ENCODE peak calls at places on chromosomes 5 and 9, in four cellular contexts. N, R, K and O are unnamed samples.
A peak's percentile ranks its signal among the peaks of the same experiment; 100 is the strongest.

GRCh38 chr5:113005454-113005853 is 28.9 kb downstream of the DCP2 start:
- DNase-seq in N (no peak), K (no peak), R (peak; percentile 33), O (no peak)

GRCh38 chr5:115098041-115098702 is 71.5 kb downstream of the TRIM36 start:
- DNase-seq in N (peak; percentile 13), R (peak; percentile 62), K (peak; percentile 2), O (no peak)

GRCh38 chr5:1343315-1343751 is 1.6 kb downstream of the CLPTM1L start:
- DNase-seq in K (no peak), R (peak; percentile 36), N (no peak), O (no peak)

GRCh38 chr9:111599092-111599947 is at the start of gene PTGR1:
- DNase-seq in K (peak; percentile 4), R (peak; percentile 92), N (peak; percentile 60), O (peak; percentile 82)

GRCh38 chr5:145178667-145179523 is 656.2 kb downstream of the PRELID2 start:
- DNase-seq in R (no peak), K (no peak), N (no peak), O (no peak)

GRCh38 chr5:10145922-10146321 is 103.8 kb downstream of the ATPSCKMT start:
- DNase-seq in N (peak; percentile 66), K (no peak), R (peak; percentile 50), O (no peak)

GRCh38 chr9:27395484-27395921 is 98.6 kb upstream of the EQTN start:
- DNase-seq in R (no peak), N (no peak), K (no peak), O (no peak)

GRCh38 chr5:119315516-119315949 is 40.3 kb upstream of the TNFAIP8 start:
- DNase-seq in K (peak; percentile 60), R (no peak), N (peak; percentile 39), O (no peak)

GRCh38 chr9:138043411-138044345 is 166.1 kb downstream of the CACNA1B start:
- DNase-seq in N (no peak), R (no peak), K (no peak), O (peak; percentile 36)